ENCODE peak calls at places on chromosomes 6 and 20, in five cellular contexts. U, H, X, W and Q are unnamed samples.

GRCh38 chr6:145699462-145699861 is 35.9 kb downstream of the EPM2A start:
- DNase-seq in X (no peak), U (no peak), W (no peak), H (peak; percentile 73), Q (no peak)

GRCh38 chr6:35425284-35425683 is 26.9 kb upstream of the FANCE start:
- DNase-seq in U (no peak), H (peak; percentile 97), X (peak; percentile 59), W (no peak), Q (no peak)

GRCh38 chr6:126176266-126176665 is 163.6 kb upstream of the CENPW start:
- DNase-seq in W (no peak), U (no peak), H (no peak), X (peak; percentile 44), Q (no peak)

GRCh38 chr6:108119212-108120141 is 44.9 kb upstream of the OSTM1 start:
- DNase-seq in H (no peak), U (no peak), W (no peak), X (no peak), Q (no peak)

GRCh38 chr6:98832282-98833100 is 1.9 kb upstream of the POU3F2 start:
- DNase-seq in U (no peak), W (no peak), H (peak; percentile 92), X (no peak), Q (no peak)

GRCh38 chr6:30164714-30165113 is 1.4 kb downstream of the TRIM15 start:
- DNase-seq in X (peak; percentile 28), W (no peak), U (no peak), H (no peak), Q (no peak)

GRCh38 chr6:119856136-119856535 is 506.6 kb upstream of the MAN1A1 start:
- DNase-seq in H (no peak), W (no peak), X (no peak), U (no peak), Q (no peak)

GRCh38 chr6:79750806-79751205 is 119.7 kb downstream of the SH3BGRL2 start:
- DNase-seq in W (no peak), X (no peak), H (no peak), U (no peak), Q (no peak)

GRCh38 chr6:131368077-131368911 is 204.7 kb upstream of the ARG1 start:
- DNase-seq in H (peak; percentile 33), X (no peak), W (no peak), U (peak; percentile 59), Q (peak; percentile 67)

GRCh38 chr6:32195652-32195901 is 3.1 kb upstream of the GPSM3 start:
- DNase-seq in H (peak; percentile 97), W (peak; percentile 99), X (peak; percentile 98), U (peak; percentile 100), Q (peak; percentile 100)

GRCh38 chr6:18405477-18406293 is 18.5 kb downstream of the RNF144B start:
- DNase-seq in W (no peak), U (no peak), H (peak; percentile 96), X (peak; percentile 79), Q (no peak)

GRCh38 chr6:56890683-56891429 is 64.1 kb upstream of the BEND6 start:
- DNase-seq in W (no peak), U (no peak), X (peak; percentile 61), H (peak; percentile 91), Q (no peak)

GRCh38 chr6:106141441-106142237 is 55.5 kb downstream of the PRDM1 start:
- DNase-seq in X (no peak), W (peak; percentile 28), U (no peak), H (peak; percentile 88), Q (no peak)

GRCh38 chr6:106069478-106069877 is 16.7 kb upstream of the PRDM1 start:
- DNase-seq in X (no peak), W (no peak), H (peak; percentile 84), U (no peak), Q (no peak)

GRCh38 chr6:72271531-72271930 is 350.3 kb upstream of the KCNQ5 start:
- DNase-seq in W (no peak), X (no peak), U (no peak), H (no peak), Q (no peak)

GRCh38 chr20:45377191-45377775 is 842 bp downstream of the TP53TG5 start:
- DNase-seq in U (no peak), W (no peak), X (no peak), H (no peak), Q (peak; percentile 79)
- H3K27ac ChIP-seq in U (no peak overlapping the region), W (no peak overlapping the region), X (no peak overlapping the region), H (no peak overlapping the region), Q (no peak overlapping the region)

DNA sequence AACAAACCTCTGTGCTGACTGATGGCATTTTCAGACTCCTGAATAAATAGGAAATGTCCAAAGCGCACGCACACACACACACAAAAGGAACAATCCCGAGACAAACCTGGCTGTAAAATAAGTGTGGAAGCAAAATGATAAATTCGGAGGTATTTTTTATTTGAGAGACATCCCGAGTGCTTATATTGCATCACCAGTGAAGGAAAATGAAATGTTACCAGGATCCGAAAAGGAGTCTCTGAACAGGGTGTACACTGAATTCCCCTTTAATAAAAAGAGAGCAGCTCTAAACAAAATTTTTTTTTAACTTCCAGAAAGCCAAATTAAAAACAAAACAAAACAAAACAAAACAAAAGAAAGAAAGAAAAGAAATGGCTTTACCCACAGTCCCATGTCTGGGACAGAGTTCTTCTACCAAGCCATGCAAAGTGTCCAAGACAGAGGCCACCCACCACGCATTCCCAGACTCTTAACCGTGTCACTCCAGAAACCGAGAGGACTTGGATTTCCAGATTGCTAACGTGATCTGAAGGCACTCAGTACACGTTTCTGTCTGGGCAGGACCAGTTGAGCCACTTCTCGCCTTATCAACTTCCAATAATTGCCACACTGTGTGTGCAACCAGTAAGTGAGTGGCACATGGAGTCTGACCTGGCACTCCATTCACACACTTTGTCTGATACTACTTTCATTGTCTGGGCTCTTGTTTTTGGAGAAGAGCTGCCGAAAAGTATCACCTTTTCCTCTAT is 820 bp downstream of the ME1 start:
- DNase-seq in H (peak; percentile 36), U (no peak), X (peak; percentile 76), W (no peak), Q (peak; percentile 67)
- H3K4me1 ChIP-seq in H (peaks cover 11% of the 10 kb centered on the region), U (peaks cover 10% of the 10 kb centered on the region), X (peaks cover 48% of the 10 kb centered on the region), W (no peaks in the 10 kb centered on the region), Q (no peaks in the 10 kb centered on the region)

GRCh38 chr6:52994789-52995078 is 350 bp downstream of the GSTA4 start:
- DNase-seq in X (no peak), W (no peak), U (peak; percentile 68), H (no peak), Q (peak; percentile 77)

GRCh38 chr6:52998603-52999002 is 3.5 kb upstream of the GSTA4 start:
- DNase-seq in U (no peak), X (no peak), W (no peak), H (no peak), Q (no peak)

GRCh38 chr6:52993461-52993860 is 1.6 kb downstream of the GSTA4 start:
- DNase-seq in H (no peak), X (no peak), U (no peak), W (no peak), Q (no peak)

GRCh38 chr6:52994031-52994788 is 874 bp downstream of the GSTA4 start:
- DNase-seq in H (peak; percentile 41), W (no peak), X (no peak), U (peak; percentile 53), Q (no peak)

GRCh38 chr6:52995913-52996685 is 1.0 kb upstream of the GSTA4 start:
- DNase-seq in H (peak; percentile 87), W (peak; percentile 51), X (peak; percentile 74), U (peak; percentile 52), Q (no peak)
- H3K27ac ChIP-seq in H (no peak overlapping the region), W (no peak overlapping the region), X (no peak overlapping the region), U (peak overlapping the region; percentile 93), Q (peak overlapping the region; percentile 28)

GRCh38 chr6:12339022-12339421 is 48.9 kb downstream of the EDN1 start:
- DNase-seq in X (no peak), U (no peak), W (no peak), H (no peak), Q (no peak)

GRCh38 chr6:12340488-12340818 is 50.3 kb downstream of the EDN1 start:
- DNase-seq in X (no peak), H (no peak), U (no peak), W (no peak), Q (no peak)

GRCh38 chr6:12343122-12343439 is 52.9 kb downstream of the EDN1 start:
- DNase-seq in X (no peak), H (no peak), U (no peak), W (no peak), Q (no peak)

GRCh38 chr6:12342664-12343063 is 52.5 kb downstream of the EDN1 start:
- DNase-seq in U (no peak), X (peak; percentile 66), H (no peak), W (no peak), Q (no peak)

DNA sequence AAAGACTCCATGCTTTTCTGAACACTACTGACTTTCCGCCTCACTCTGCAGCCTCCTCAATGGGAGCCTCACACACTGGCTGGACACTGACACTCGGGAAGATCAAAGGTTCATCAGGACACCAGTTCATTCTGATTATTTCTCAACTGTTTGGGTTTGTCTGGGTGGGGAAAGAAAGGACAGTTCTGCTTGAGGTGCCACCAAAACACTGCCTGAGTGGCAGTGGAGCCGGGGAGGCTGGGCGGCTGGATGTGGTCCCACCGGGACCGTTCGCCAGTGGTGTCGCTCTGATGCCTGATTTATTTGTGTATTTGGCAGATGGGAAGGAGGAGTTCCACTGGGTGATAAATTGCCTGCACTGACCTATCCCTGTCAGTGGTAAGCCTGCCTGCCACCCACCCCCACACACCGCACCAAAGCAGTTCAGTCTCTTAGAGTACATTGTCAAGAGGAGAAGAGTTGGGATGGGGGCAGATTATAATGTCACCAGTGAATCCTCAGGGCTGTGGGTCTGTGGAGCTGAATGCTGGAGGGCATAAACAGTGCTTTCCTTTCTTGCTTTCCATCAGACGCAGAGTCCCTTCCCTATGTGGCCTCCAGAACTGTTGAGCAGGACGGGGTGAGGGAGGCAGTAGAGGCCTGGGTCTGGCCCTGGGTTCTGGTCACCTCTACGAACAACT is 49.8 kb downstream of the EDN1 start:
- DNase-seq in H (no peak), U (no peak), X (no peak), W (no peak), Q (no peak)
- H3K4me1 ChIP-seq in H (peaks cover 10% of the 10 kb centered on the region), U (no peaks in the 10 kb centered on the region), X (peaks cover 44% of the 10 kb centered on the region), W (no peaks in the 10 kb centered on the region), Q (peaks cover 4% of the 10 kb centered on the region)

DNA sequence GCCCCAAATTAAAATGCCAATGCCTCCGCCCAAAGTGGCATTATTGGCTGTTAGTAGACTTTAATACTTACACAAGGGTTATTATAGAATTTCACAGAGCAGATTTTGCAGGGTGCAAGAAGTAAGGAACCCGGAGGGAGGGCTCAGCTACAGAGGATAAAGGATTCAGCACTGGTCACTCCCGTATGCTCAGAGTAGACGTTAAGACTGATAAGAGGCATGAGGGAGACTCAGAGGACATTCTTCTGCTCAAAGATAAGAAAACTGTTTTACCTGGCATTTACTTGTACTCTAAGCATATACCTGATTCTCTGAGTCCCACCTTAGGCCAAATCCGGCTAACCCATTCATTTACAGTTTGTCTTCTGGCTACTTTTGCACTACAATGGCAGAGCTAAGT is 36.5 kb upstream of the OVOL2 start:
- DNase-seq in H (no peak), U (no peak), W (no peak), X (no peak), Q (no peak)
- H3K27ac ChIP-seq in H (no peak overlapping the region), U (no peak overlapping the region), W (no peak overlapping the region), X (no peak overlapping the region), Q (no peak overlapping the region)

GRCh38 chr6:25298508-25298834 is 19.3 kb downstream of the CARMIL1 start:
- DNase-seq in H (no peak), W (no peak), U (no peak), X (no peak), Q (no peak)
- H3K4me1 ChIP-seq in H (no peaks in the 10 kb centered on the region), W (peaks cover 3% of the 10 kb centered on the region), U (no peaks in the 10 kb centered on the region), X (no peaks in the 10 kb centered on the region), Q (peaks cover 50% of the 10 kb centered on the region)